ENCODE peak calls at places on chromosomes 13 and 19, in eight cellular contexts. U is adrenal gland, A is heart left ventricle, O is HCT116, N is IMR-90, L is breast epithelium, Z is vagina, P is body of pancreas. T is an unnamed sample.

GRCh38 chr13:25922373-25922772 is 129.4 kb downstream of the SHISA2 start:
- DNase-seq in U (no peak), A (no peak), O (no peak), N (no peak), L (no peak), Z (no peak), P (no peak), T (no peak)

GRCh38 chr13:43522788-43523187 is 264.0 kb downstream of the ENOX1 start:
- DNase-seq in U (no peak), A (no peak), O (no peak), N (peak; percentile 26), L (no peak), Z (no peak), P (no peak), T (no peak)

GRCh38 chr13:98981596-98982195 is 3.8 kb upstream of the DOCK9 start:
- DNase-seq in U (no peak), A (no peak), O (no peak), N (no peak), L (no peak), Z (no peak), P (no peak), T (no peak)

GRCh38 chr19:7986321-7987083 is 18.9 kb downstream of the ELAVL1 start:
- DNase-seq in U (no peak), A (no peak), O (no peak), N (peak; percentile 82), L (no peak), Z (no peak), P (no peak), T (no peak)

GRCh38 chr13:64810701-64811258 is 2419.4 kb downstream of the PCDH9 start:
- DNase-seq in U (no peak), A (no peak), O (no peak), N (peak; percentile 29), L (no peak), Z (no peak), P (no peak), T (no peak)

GRCh38 chr19:32773126-32773525 is 53.6 kb downstream of the TDRD12 start:
- DNase-seq in U (no peak), A (no peak), O (no peak), N (no peak), L (no peak), Z (no peak), P (no peak), T (no peak)

GRCh38 chr13:110004814-110005213 is 218.4 kb upstream of the IRS2 start:
- DNase-seq in U (no peak), A (no peak), O (no peak), N (no peak), L (no peak), Z (peak; percentile 64), P (no peak), T (no peak)

GRCh38 chr13:45439781-45440462 is 21.7 kb upstream of the SLC25A30 start:
- DNase-seq in U (no peak), A (no peak), O (no peak), N (no peak), L (no peak), Z (no peak), P (no peak), T (no peak)

GRCh38 chr19:40245506-40246128 is 19.1 kb upstream of the CCNP start:
- DNase-seq in U (no peak), A (no peak), O (no peak), N (no peak), L (no peak), Z (no peak), P (no peak), T (no peak)

GRCh38 chr19:20612711-20613316 is 47.2 kb upstream of the ZNF737 start:
- DNase-seq in U (no peak), A (no peak), O (no peak), N (no peak), L (no peak), Z (no peak), P (no peak), T (no peak)
- H3K4me3 ChIP-seq in U (peak overlapping the region; percentile 68), A (no peak overlapping the region), O (no peak overlapping the region), N (no peak overlapping the region), L (no peak overlapping the region), Z (peak overlapping the region; percentile 9), P (no peak overlapping the region), T (no peak overlapping the region)

GRCh38 chr13:106118050-106118449 is 417.4 kb downstream of the EFNB2 start:
- DNase-seq in U (no peak), A (no peak), O (no peak), N (peak; percentile 32), L (no peak), Z (no peak), P (no peak), T (no peak)
- TF ChIP-seq POLR2A in U (no peak), A (no peak), O (no peak), N (no peak), L (no peak), Z (no peak), P (no peak), T (no peak)

GRCh38 chr13:28392896-28393295 is 102.0 kb downstream of the FLT1 start:
- DNase-seq in U (no peak), A (no peak), O (no peak), N (no peak), L (no peak), Z (no peak), P (no peak), T (no peak)

GRCh38 chr13:28396053-28396452 is 98.9 kb downstream of the FLT1 start:
- DNase-seq in U (no peak), A (no peak), O (no peak), N (no peak), L (no peak), Z (no peak), P (no peak), T (no peak)

GRCh38 chr13:28387740-28388501 is 107.0 kb downstream of the FLT1 start:
- DNase-seq in U (no peak), A (no peak), O (no peak), N (no peak), L (no peak), Z (no peak), P (no peak), T (no peak)

GRCh38 chr13:28394422-28394821 is 100.5 kb downstream of the FLT1 start:
- DNase-seq in U (no peak), A (no peak), O (no peak), N (peak; percentile 34), L (no peak), Z (no peak), P (no peak), T (no peak)

GRCh38 chr13:28392428-28392827 is 102.5 kb downstream of the FLT1 start:
- DNase-seq in U (no peak), A (no peak), O (no peak), N (no peak), L (no peak), Z (no peak), P (no peak), T (no peak)
- H3K4me3 ChIP-seq in U (no peak overlapping the region), A (no peak overlapping the region), O (no peak overlapping the region), N (no peak overlapping the region), L (no peak overlapping the region), Z (no peak overlapping the region), P (no peak overlapping the region), T (no peak overlapping the region)

GRCh38 chr13:113846639-113847318 is 17.1 kb downstream of the GAS6 start:
- DNase-seq in U (no peak), A (peak; percentile 18), O (no peak), N (no peak), L (peak; percentile 27), Z (no peak), P (peak; percentile 9), T (peak; percentile 80)

GRCh38 chr13:113848020-113848419 is 15.9 kb downstream of the GAS6 start:
- DNase-seq in U (peak; percentile 13), A (peak; percentile 17), O (no peak), N (no peak), L (peak; percentile 39), Z (no peak), P (no peak), T (no peak)

GRCh38 chr13:113849546-113849945 is 14.3 kb downstream of the GAS6 start:
- DNase-seq in U (no peak), A (no peak), O (no peak), N (no peak), L (no peak), Z (no peak), P (no peak), T (no peak)

GRCh38 chr13:113849981-113850721 is 13.7 kb downstream of the GAS6 start:
- DNase-seq in U (peak; percentile 7), A (no peak), O (no peak), N (no peak), L (no peak), Z (peak; percentile 60), P (no peak), T (no peak)

GRCh38 chr13:113848431-113849260 is 15.2 kb downstream of the GAS6 start:
- DNase-seq in U (peak; percentile 7), A (peak; percentile 12), O (no peak), N (no peak), L (no peak), Z (peak; percentile 81), P (peak; percentile 12), T (no peak)
- TF ChIP-seq POLR2A in U (no peak), A (no peak), O (no peak), N (no peak), L (no peak), Z (no peak), P (no peak), T (no peak)

DNA sequence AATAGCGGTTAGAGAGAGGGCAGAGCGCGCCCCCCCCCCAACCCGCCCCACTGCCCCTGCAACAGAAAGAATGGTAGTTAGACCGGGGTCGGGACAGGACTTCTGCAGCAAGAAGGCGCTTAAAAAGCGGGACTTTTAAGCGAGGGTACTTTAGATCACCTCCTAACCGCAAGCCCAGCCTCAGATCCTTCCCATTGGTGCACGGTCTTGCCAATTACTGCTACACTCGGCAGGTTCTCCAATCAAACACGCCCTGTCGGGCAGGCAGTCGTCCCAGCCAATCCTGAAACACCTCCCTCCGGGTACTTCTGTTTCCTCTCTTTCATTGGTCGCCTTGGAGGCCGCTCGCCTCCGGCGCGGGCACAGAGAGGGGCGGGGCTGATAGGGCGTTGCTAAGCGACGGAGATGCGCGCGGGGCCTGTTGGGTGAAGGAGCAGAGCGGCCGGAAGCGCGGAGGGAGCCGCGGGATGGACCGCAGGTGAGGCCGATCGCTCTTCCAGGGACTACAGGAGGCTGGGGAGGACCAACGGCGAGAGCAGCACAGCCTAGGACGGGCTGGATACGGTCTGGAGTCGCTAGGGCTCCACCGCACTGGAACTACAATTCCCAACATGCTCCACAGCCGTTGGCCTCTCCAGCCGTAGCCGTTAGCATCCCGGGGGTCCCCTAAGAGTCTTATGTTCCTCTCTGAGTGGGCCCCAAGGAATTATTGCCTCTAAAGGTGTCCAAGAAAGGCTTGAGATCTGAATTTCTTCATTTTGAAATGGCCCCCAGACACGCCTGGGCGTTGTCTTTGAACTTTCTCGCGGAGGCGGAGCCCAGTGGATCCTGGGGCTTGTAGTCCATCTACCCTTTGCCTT is at the start of gene PROSER3:
- DNase-seq in U (peak; percentile 98), A (peak; percentile 98), O (peak; percentile 99), N (peak; percentile 100), L (peak; percentile 99), Z (peak; percentile 100), P (peak; percentile 99), T (peak; percentile 99)
- H3K4me3 ChIP-seq in U (peak within 1 kb of the TSS; percentile 79), A (peak within 1 kb of the TSS; percentile 98), O (peak within 1 kb of the TSS; percentile 96), N (peak within 1 kb of the TSS; percentile 58), L (peak within 1 kb of the TSS; percentile 92), Z (peak within 1 kb of the TSS; percentile 88), P (peak within 1 kb of the TSS; percentile 74), T (peak within 1 kb of the TSS; percentile 64)